ENCODE peak calls at places on chromosomes 11 and 22, in five cellular contexts. One of them, this sample, is unnamed.
A peak's percentile ranks its signal among the peaks of the same experiment; 100 is the strongest.

GRCh38 chr11:85643255-85643654 is 4.5 kb upstream of the TMEM126A start:
- DNase-seq in PC-3: peak; percentile 46
- DNase-seq in IMR-90: no peak
- DNase-seq in MCF 10A: no peak
- DNase-seq in colonic mucosa: no peak
- DNase-seq in this sample: no peak

GRCh38 chr11:86372586-86372985 is 2.1 kb upstream of the CCDC81 start:
- DNase-seq in MCF 10A: peak; percentile 42
- DNase-seq in colonic mucosa: no peak
- DNase-seq in IMR-90: no peak
- DNase-seq in PC-3: no peak
- DNase-seq in this sample: no peak

GRCh38 chr11:20647976-20648565 is 21.3 kb upstream of the NELL1 start:
- DNase-seq in colonic mucosa: peak; percentile 56
- DNase-seq in MCF 10A: peak; percentile 75
- DNase-seq in IMR-90: peak; percentile 33
- DNase-seq in PC-3: peak; percentile 71
- DNase-seq in this sample: peak; percentile 57

GRCh38 chr11:61963016-61963281 is 4.5 kb downstream of the FTH1 start:
- DNase-seq in MCF 10A: no peak
- DNase-seq in IMR-90: peak; percentile 54
- DNase-seq in colonic mucosa: no peak
- DNase-seq in PC-3: no peak
- DNase-seq in this sample: no peak

GRCh38 chr11:25576320-25576719 is 755.6 kb upstream of the ANO3 start:
- DNase-seq in IMR-90: no peak
- DNase-seq in MCF 10A: no peak
- DNase-seq in PC-3: peak; percentile 46
- DNase-seq in colonic mucosa: no peak
- DNase-seq in this sample: no peak

GRCh38 chr22:41557401-41558240 is 3.2 kb upstream of the CSDC2 start:
- DNase-seq in colonic mucosa: peak; percentile 64
- DNase-seq in IMR-90: peak; percentile 94
- DNase-seq in PC-3: no peak
- DNase-seq in MCF 10A: peak; percentile 50
- DNase-seq in this sample: peak; percentile 85

GRCh38 chr11:6353367-6353987 is 33.2 kb upstream of the CAVIN3 start:
- DNase-seq in IMR-90: peak; percentile 40
- DNase-seq in PC-3: peak; percentile 68
- DNase-seq in colonic mucosa: peak; percentile 60
- DNase-seq in MCF 10A: peak; percentile 71
- DNase-seq in this sample: peak; percentile 58

GRCh38 chr11:12762696-12763324 is 88.6 kb downstream of the TEAD1 start:
- DNase-seq in colonic mucosa: no peak
- DNase-seq in PC-3: no peak
- DNase-seq in IMR-90: no peak
- DNase-seq in MCF 10A: no peak
- DNase-seq in this sample: no peak

GRCh38 chr11:71342116-71342515 is 89.7 kb upstream of the SHANK2 start:
- DNase-seq in MCF 10A: peak; percentile 30
- DNase-seq in PC-3: no peak
- DNase-seq in IMR-90: peak; percentile 77
- DNase-seq in colonic mucosa: no peak
- DNase-seq in this sample: peak; percentile 26

GRCh38 chr22:23130697-23131096 is 11.1 kb downstream of the RSPH14 start:
- DNase-seq in IMR-90: no peak
- DNase-seq in PC-3: no peak
- DNase-seq in MCF 10A: no peak
- DNase-seq in colonic mucosa: no peak
- DNase-seq in this sample: no peak

GRCh38 chr11:34209809-34210208 is 104.4 kb downstream of the NAT10 start:
- DNase-seq in PC-3: no peak
- DNase-seq in colonic mucosa: no peak
- DNase-seq in IMR-90: no peak
- DNase-seq in MCF 10A: no peak
- DNase-seq in this sample: no peak

GRCh38 chr22:22720201-22720723 is 75.8 kb downstream of the GGTLC2 start:
- DNase-seq in PC-3: peak; percentile 34
- DNase-seq in colonic mucosa: peak; percentile 51
- DNase-seq in IMR-90: peak; percentile 34
- DNase-seq in MCF 10A: peak; percentile 69
- DNase-seq in this sample: peak; percentile 57

GRCh38 chr11:100780470-100780869 is 93.4 kb downstream of the ARHGAP42 start:
- DNase-seq in IMR-90: no peak
- DNase-seq in PC-3: no peak
- DNase-seq in MCF 10A: no peak
- DNase-seq in colonic mucosa: no peak
- DNase-seq in this sample: no peak

GRCh38 chr11:11843233-11843632 is 1.5 kb downstream of the USP47 start:
- DNase-seq in IMR-90: peak; percentile 94
- DNase-seq in MCF 10A: peak; percentile 74
- DNase-seq in PC-3: peak; percentile 77
- DNase-seq in colonic mucosa: no peak
- DNase-seq in this sample: peak; percentile 91

GRCh38 chr11:118928870-118929495 is 3.3 kb upstream of the BCL9L start:
- DNase-seq in PC-3: peak; percentile 71
- DNase-seq in colonic mucosa: peak; percentile 65
- DNase-seq in MCF 10A: peak; percentile 61
- DNase-seq in IMR-90: peak; percentile 41
- DNase-seq in this sample: peak; percentile 56

GRCh38 chr22:48404004-48404403 is 1423.7 kb downstream of the BRD1 start:
- DNase-seq in MCF 10A: no peak
- DNase-seq in colonic mucosa: no peak
- DNase-seq in IMR-90: no peak
- DNase-seq in PC-3: no peak
- DNase-seq in this sample: no peak

GRCh38 chr11:71080239-71081097 is 171.9 kb downstream of the SHANK2 start:
- DNase-seq in MCF 10A: peak; percentile 66
- DNase-seq in colonic mucosa: peak; percentile 81
- DNase-seq in IMR-90: peak; percentile 58
- DNase-seq in PC-3: peak; percentile 79
- DNase-seq in this sample: peak; percentile 77

GRCh38 chr11:61472282-61472681 is 36.3 kb upstream of the LRRC10B start:
- DNase-seq in PC-3: no peak
- DNase-seq in colonic mucosa: peak; percentile 34
- DNase-seq in IMR-90: peak; percentile 10
- DNase-seq in MCF 10A: no peak
- DNase-seq in this sample: peak; percentile 63

GRCh38 chr11:66076561-66076960 is 6.5 kb downstream of the PACS1 start:
- DNase-seq in MCF 10A: no peak
- DNase-seq in colonic mucosa: no peak
- DNase-seq in PC-3: no peak
- DNase-seq in IMR-90: no peak
- DNase-seq in this sample: peak; percentile 31

GRCh38 chr22:37951305-37951704 is 2.1 kb downstream of the C22orf23 start:
- DNase-seq in colonic mucosa: no peak
- DNase-seq in IMR-90: peak; percentile 32
- DNase-seq in MCF 10A: no peak
- DNase-seq in PC-3: no peak
- DNase-seq in this sample: no peak

GRCh38 chr11:99739464-99740089 is 718.8 kb downstream of the CNTN5 start:
- DNase-seq in colonic mucosa: no peak
- DNase-seq in MCF 10A: peak; percentile 47
- DNase-seq in PC-3: peak; percentile 76
- DNase-seq in IMR-90: peak; percentile 40
- DNase-seq in this sample: peak; percentile 71

GRCh38 chr22:39278040-39278439 is 33.3 kb upstream of the PDGFB start:
- DNase-seq in MCF 10A: peak; percentile 48
- DNase-seq in colonic mucosa: no peak
- DNase-seq in IMR-90: peak; percentile 53
- DNase-seq in PC-3: peak; percentile 15
- DNase-seq in this sample: peak; percentile 43

GRCh38 chr22:20116951-20117645 is at the start of gene TRMT2A:
- DNase-seq in colonic mucosa: peak; percentile 97
- DNase-seq in IMR-90: peak; percentile 98
- DNase-seq in MCF 10A: peak; percentile 97
- DNase-seq in PC-3: peak; percentile 91
- DNase-seq in this sample: peak; percentile 99

GRCh38 chr11:128663824-128664223 is 30.0 kb upstream of the FLI1 start:
- DNase-seq in MCF 10A: no peak
- DNase-seq in colonic mucosa: no peak
- DNase-seq in PC-3: no peak
- DNase-seq in IMR-90: no peak
- DNase-seq in this sample: no peak

GRCh38 chr11:107651672-107652071 is 60.2 kb downstream of the SLN start:
- DNase-seq in PC-3: peak; percentile 29
- DNase-seq in IMR-90: no peak
- DNase-seq in colonic mucosa: no peak
- DNase-seq in MCF 10A: no peak
- DNase-seq in this sample: peak; percentile 5

GRCh38 chr22:23686416-23687024 is 4.3 kb upstream of the RGL4 start:
- DNase-seq in PC-3: no peak
- DNase-seq in colonic mucosa: no peak
- DNase-seq in IMR-90: no peak
- DNase-seq in MCF 10A: no peak
- DNase-seq in this sample: no peak

GRCh38 chr11:75275581-75275980 is 35.0 kb downstream of the TPBGL start:
- DNase-seq in PC-3: no peak
- DNase-seq in MCF 10A: no peak
- DNase-seq in colonic mucosa: peak; percentile 50
- DNase-seq in IMR-90: peak; percentile 13
- DNase-seq in this sample: no peak

GRCh38 chr11:43508511-43508918 is 149.8 kb downstream of the TTC17 start:
- DNase-seq in IMR-90: peak; percentile 61
- DNase-seq in PC-3: peak; percentile 45
- DNase-seq in colonic mucosa: no peak
- DNase-seq in MCF 10A: peak; percentile 80
- DNase-seq in this sample: peak; percentile 48

GRCh38 chr22:26894766-26895485 is 237.5 kb downstream of the MIAT start:
- DNase-seq in colonic mucosa: no peak
- DNase-seq in MCF 10A: peak; percentile 81
- DNase-seq in IMR-90: peak; percentile 92
- DNase-seq in PC-3: peak; percentile 71
- DNase-seq in this sample: peak; percentile 87

GRCh38 chr11:131692151-131692550 is 321.7 kb downstream of the NTM start:
- DNase-seq in IMR-90: no peak
- DNase-seq in PC-3: no peak
- DNase-seq in MCF 10A: no peak
- DNase-seq in colonic mucosa: no peak
- DNase-seq in this sample: no peak

GRCh38 chr22:33000342-33001280 is 57.6 kb downstream of the SYN3 start:
- DNase-seq in colonic mucosa: peak; percentile 34
- DNase-seq in IMR-90: peak; percentile 32
- DNase-seq in PC-3: peak; percentile 32
- DNase-seq in MCF 10A: peak; percentile 65
- DNase-seq in this sample: peak; percentile 48

GRCh38 chr11:20488352-20488751 is 100.8 kb downstream of the PRMT3 start:
- DNase-seq in MCF 10A: no peak
- DNase-seq in IMR-90: no peak
- DNase-seq in PC-3: no peak
- DNase-seq in colonic mucosa: no peak
- DNase-seq in this sample: no peak

GRCh38 chr11:40293655-40294342 is 1165.7 kb downstream of the LRRC4C start:
- DNase-seq in IMR-90: peak; percentile 92
- DNase-seq in colonic mucosa: peak; percentile 37
- DNase-seq in PC-3: peak; percentile 72
- DNase-seq in MCF 10A: peak; percentile 80
- DNase-seq in this sample: peak; percentile 89

GRCh38 chr11:45390407-45390806 is 104.3 kb upstream of the SYT13 start:
- DNase-seq in MCF 10A: no peak
- DNase-seq in IMR-90: no peak
- DNase-seq in PC-3: no peak
- DNase-seq in colonic mucosa: no peak
- DNase-seq in this sample: peak; percentile 11

GRCh38 chr11:108947654-108948570 is 283.0 kb downstream of the DDX10 start:
- DNase-seq in MCF 10A: peak; percentile 68
- DNase-seq in IMR-90: peak; percentile 80
- DNase-seq in colonic mucosa: no peak
- DNase-seq in PC-3: peak; percentile 72
- DNase-seq in this sample: peak; percentile 81

GRCh38 chr22:27515091-27515523 is 286.4 kb downstream of the MN1 start:
- DNase-seq in PC-3: no peak
- DNase-seq in colonic mucosa: no peak
- DNase-seq in MCF 10A: no peak
- DNase-seq in IMR-90: no peak
- DNase-seq in this sample: no peak

GRCh38 chr11:126578426-126578825 is 222.9 kb downstream of the ST3GAL4 start:
- DNase-seq in PC-3: no peak
- DNase-seq in IMR-90: no peak
- DNase-seq in colonic mucosa: no peak
- DNase-seq in MCF 10A: no peak
- DNase-seq in this sample: no peak

GRCh38 chr11:114281388-114281956 is 14.7 kb upstream of the NNMT start:
- DNase-seq in MCF 10A: no peak
- DNase-seq in IMR-90: no peak
- DNase-seq in PC-3: peak; percentile 32
- DNase-seq in colonic mucosa: no peak
- DNase-seq in this sample: peak; percentile 59
- TF ChIP-seq CTCF in MCF 10A: no peak
- TF ChIP-seq CTCF in IMR-90: no peak
- TF ChIP-seq CTCF in PC-3: no peak
- TF ChIP-seq CTCF in colonic mucosa: no peak
- TF ChIP-seq CTCF in this sample: no peak

GRCh38 chr11:92340839-92341238 is 116.2 kb downstream of the FAT3 start:
- DNase-seq in PC-3: peak; percentile 25
- DNase-seq in colonic mucosa: peak; percentile 22
- DNase-seq in MCF 10A: peak; percentile 63
- DNase-seq in IMR-90: peak; percentile 2
- DNase-seq in this sample: peak; percentile 2
- TF ChIP-seq CTCF in PC-3: peak; percentile 59
- TF ChIP-seq CTCF in colonic mucosa: no peak
- TF ChIP-seq CTCF in MCF 10A: peak; percentile 58
- TF ChIP-seq CTCF in IMR-90: peak; percentile 12
- TF ChIP-seq CTCF in this sample: peak; percentile 56

DNA sequence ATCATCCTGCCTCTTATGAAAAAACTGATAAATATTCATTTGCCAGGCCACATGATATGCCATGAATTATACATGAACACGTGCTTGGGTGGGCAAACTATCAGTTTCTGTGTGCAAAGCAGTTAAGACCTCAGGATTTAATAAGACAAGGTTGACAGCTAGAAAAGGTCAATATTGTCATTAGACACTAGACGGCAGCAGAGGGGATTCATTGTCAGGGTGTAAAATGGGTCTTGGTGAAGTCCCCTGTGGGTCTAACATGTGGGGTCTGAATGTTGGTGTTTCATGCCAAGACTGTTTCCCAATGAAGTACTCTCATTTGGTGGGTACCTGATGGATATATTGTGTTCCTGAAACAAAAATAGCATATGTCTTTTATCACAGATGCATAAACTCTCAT is 111.9 kb downstream of the MYO18B start:
- DNase-seq in PC-3: peak; percentile 1
- DNase-seq in colonic mucosa: no peak
- DNase-seq in IMR-90: no peak
- DNase-seq in MCF 10A: peak; percentile 6
- DNase-seq in this sample: no peak
- TF ChIP-seq CTCF in PC-3: peak; percentile 37
- TF ChIP-seq CTCF in colonic mucosa: no peak
- TF ChIP-seq CTCF in IMR-90: no peak
- TF ChIP-seq CTCF in MCF 10A: peak; percentile 21
- TF ChIP-seq CTCF in this sample: no peak

DNA sequence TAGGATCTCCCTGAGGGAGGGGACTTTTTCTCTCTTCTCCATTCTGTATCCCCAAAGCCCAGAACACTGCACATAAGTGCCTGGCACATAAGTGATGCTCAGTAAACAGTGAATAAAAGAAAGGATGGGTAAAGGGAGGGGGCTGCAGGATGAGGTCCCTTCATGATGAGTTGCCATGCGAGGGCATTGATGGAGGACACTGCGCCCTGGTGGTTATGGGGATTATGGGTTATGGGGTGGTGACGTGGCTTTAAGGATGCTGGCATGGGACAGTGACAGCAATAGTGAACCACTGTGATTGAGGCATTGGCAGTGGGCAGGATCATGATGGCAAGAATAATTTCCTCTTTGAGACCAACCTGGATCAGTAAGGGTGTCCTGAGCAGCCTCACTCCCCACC is 43.9 kb upstream of the LRRC32 start:
- DNase-seq in IMR-90: no peak
- DNase-seq in MCF 10A: no peak
- DNase-seq in PC-3: no peak
- DNase-seq in colonic mucosa: no peak
- DNase-seq in this sample: no peak
- TF ChIP-seq CTCF in IMR-90: no peak
- TF ChIP-seq CTCF in MCF 10A: no peak
- TF ChIP-seq CTCF in PC-3: peak; percentile 32
- TF ChIP-seq CTCF in colonic mucosa: no peak
- TF ChIP-seq CTCF in this sample: no peak